ENCODE peak calls at places on chromosome 10, in eight cellular contexts. G is pancreas, V is psoas muscle, I is heart left ventricle, O is sigmoid colon, F is aorta, E is fibroblast of the aortic adventitia, J is fibroblast of pulmonary artery. X is an unnamed sample.

GRCh38 chr10:49068209-49068608 is 47.1 kb downstream of the VSTM4 start:
- DNase-seq in G (no peak), V (no peak), I (no peak), O (no peak), F (no peak), E (no peak), J (no peak), X (no peak)

GRCh38 chr10:69574571-69574978 is 1.4 kb upstream of the NEUROG3 start:
- DNase-seq in G (no peak), V (no peak), I (no peak), O (no peak), F (no peak), E (no peak), J (no peak), X (no peak)

GRCh38 chr10:117134084-117135025 is 3.7 kb downstream of the VAX1 start:
- DNase-seq in G (no peak), V (no peak), I (no peak), O (no peak), F (no peak), E (no peak), J (no peak), X (no peak)

GRCh38 chr10:87658383-87658795 is 1.3 kb upstream of the PAPSS2 start:
- DNase-seq in G (no peak), V (no peak), I (no peak), O (no peak), F (no peak), E (no peak), J (no peak), X (no peak)

GRCh38 chr10:15482168-15482567 is 111.1 kb upstream of the FAM171A1 start:
- DNase-seq in G (no peak), V (no peak), I (no peak), O (no peak), F (no peak), E (peak; percentile 86), J (no peak), X (no peak)

GRCh38 chr10:110860576-110861241 is 11.0 kb upstream of the PDCD4 start:
- DNase-seq in G (no peak), V (no peak), I (no peak), O (peak; percentile 36), F (no peak), E (no peak), J (no peak), X (no peak)

GRCh38 chr10:49175587-49176309 is 12.4 kb downstream of the TMEM273 start:
- DNase-seq in G (no peak), V (no peak), I (no peak), O (no peak), F (peak; percentile 58), E (no peak), J (no peak), X (no peak)

GRCh38 chr10:60282771-60283353 is 106.8 kb downstream of the ANK3 start:
- DNase-seq in G (peak; percentile 19), V (no peak), I (no peak), O (no peak), F (no peak), E (peak; percentile 53), J (peak; percentile 65), X (no peak)

GRCh38 chr10:5584895-5585516 is 60.2 kb downstream of the CALML3 start:
- DNase-seq in G (no peak), V (no peak), I (no peak), O (peak; percentile 52), F (peak; percentile 71), E (peak; percentile 66), J (peak; percentile 47), X (no peak)

GRCh38 chr10:78944658-78945333 is 124.0 kb upstream of the ZMIZ1 start:
- DNase-seq in G (no peak), V (peak; percentile 51), I (no peak), O (peak; percentile 94), F (no peak), E (peak; percentile 98), J (peak; percentile 96), X (peak; percentile 40)

GRCh38 chr10:132784582-132785432 is 1.1 kb downstream of the NKX6-2 start:
- DNase-seq in G (no peak), V (no peak), I (no peak), O (no peak), F (no peak), E (no peak), J (no peak), X (no peak)

DNA sequence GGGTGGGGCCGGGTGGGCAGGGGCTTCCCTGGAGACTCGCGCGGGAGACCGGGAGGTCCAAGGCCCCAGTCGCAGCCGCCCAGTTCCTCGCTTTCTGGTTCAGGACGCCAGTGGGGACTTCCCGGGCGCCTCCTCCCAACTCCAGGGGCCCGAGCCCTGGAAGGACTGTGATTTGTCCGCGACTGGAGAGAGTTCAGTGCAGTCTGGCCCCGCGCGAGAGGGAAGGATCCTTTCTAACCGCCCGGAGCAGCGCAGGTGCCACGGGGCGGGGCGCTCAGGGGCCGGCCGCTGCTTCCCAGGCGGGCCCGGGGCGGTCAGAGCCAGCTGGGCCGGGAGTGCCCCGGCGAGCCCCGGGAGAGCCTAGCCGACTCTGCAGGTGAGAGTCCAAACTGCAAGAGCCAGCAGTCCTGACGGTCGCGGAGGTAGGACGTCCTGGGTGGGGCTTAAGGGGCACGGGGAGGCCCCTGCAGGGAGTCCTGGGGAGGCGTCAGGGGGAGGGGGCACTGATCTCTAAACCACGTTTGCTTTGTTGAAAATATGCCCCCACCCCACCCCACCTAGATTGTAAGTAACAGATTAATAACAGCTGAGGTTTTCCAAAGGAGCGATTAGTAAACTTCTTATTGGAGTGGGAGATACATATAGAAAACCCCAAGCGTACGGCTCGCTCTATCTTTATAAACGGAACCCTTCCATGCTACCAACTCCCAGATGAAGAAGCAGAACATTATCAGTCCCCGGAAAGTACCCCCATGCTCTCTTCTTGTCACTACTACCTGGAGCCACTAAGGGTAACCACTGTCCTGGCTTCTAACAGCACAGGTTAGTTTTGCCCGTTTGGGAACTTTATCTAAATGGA is 8.2 kb downstream of the NKX2-3 start:
- DNase-seq in G (peak; percentile 48), V (no peak), I (no peak), O (peak; percentile 76), F (no peak), E (no peak), J (no peak), X (no peak)
- H3K4me3 ChIP-seq in G (peak overlapping the region; percentile 28), V (peak overlapping the region; percentile 44), I (no peak overlapping the region), O (peak overlapping the region; percentile 31), F (no peak overlapping the region), E (no peak overlapping the region), J (no peak overlapping the region), X (peak overlapping the region; percentile 41)

GRCh38 chr10:74450623-74451022 is 299.6 kb downstream of the ADK start:
- DNase-seq in G (no peak), V (no peak), I (no peak), O (no peak), F (no peak), E (no peak), J (no peak), X (no peak)

GRCh38 chr10:74453151-74453550 is 302.1 kb downstream of the ADK start:
- DNase-seq in G (no peak), V (no peak), I (no peak), O (no peak), F (no peak), E (no peak), J (no peak), X (no peak)

GRCh38 chr10:74445493-74445892 is 294.5 kb downstream of the ADK start:
- DNase-seq in G (no peak), V (no peak), I (no peak), O (no peak), F (no peak), E (no peak), J (no peak), X (no peak)

DNA sequence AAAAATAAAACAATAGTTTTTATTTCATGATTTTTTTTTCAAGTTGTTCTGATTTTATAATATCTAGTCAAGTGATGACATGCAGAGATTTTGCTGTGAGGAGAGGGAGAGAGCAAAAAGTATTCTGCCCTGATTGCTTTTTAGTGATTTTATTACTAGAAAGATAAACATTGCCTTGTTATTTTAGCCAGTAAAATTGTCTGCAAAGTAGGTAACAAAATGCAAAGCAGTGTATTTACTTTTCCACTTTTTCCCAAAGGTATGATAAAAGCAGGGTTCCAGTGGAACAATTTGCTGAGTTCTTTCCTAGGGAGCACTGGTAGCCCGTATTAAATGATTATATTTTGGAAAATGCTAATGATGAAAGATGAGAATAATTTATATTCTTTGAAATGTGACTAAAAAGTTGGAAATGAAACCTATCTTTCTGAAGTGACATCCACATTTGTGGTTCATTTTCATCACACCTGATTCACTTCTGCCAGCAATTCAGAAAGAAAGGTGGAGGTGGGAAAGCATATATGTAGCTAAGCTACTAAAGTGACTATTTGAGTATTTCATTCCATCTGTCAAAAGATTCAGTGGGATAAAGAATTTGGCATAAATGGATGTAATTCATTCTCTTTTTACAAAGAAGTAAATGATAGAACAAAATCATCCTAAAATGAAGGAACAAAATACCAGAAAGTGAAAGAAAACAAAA is 300.3 kb downstream of the ADK start:
- DNase-seq in G (no peak), V (no peak), I (no peak), O (no peak), F (no peak), E (no peak), J (no peak), X (no peak)
- H3K4me3 ChIP-seq in G (no peak overlapping the region), V (no peak overlapping the region), I (no peak overlapping the region), O (no peak overlapping the region), F (no peak overlapping the region), E (no peak overlapping the region), J (no peak overlapping the region), X (no peak overlapping the region)

GRCh38 chr10:101778151-101778780 is 2.4 kb upstream of the FGF8 start:
- DNase-seq in G (no peak), V (no peak), I (no peak), O (peak; percentile 40), F (peak; percentile 47), E (no peak), J (no peak), X (no peak)
- H3K4me3 ChIP-seq in G (no peak overlapping the region), V (peak overlapping the region; percentile 59), I (no peak overlapping the region), O (no peak overlapping the region), F (no peak overlapping the region), E (no peak overlapping the region), J (no peak overlapping the region), X (peak overlapping the region; percentile 64)

GRCh38 chr10:124616836-124617130 is 127.4 kb downstream of the FAM53B start:
- DNase-seq in G (no peak), V (no peak), I (no peak), O (no peak), F (no peak), E (no peak), J (no peak), X (no peak)

GRCh38 chr10:124621637-124622036 is 122.5 kb downstream of the FAM53B start:
- DNase-seq in G (no peak), V (no peak), I (no peak), O (no peak), F (no peak), E (no peak), J (no peak), X (no peak)

GRCh38 chr10:124618674-124619073 is 125.5 kb downstream of the FAM53B start:
- DNase-seq in G (no peak), V (no peak), I (no peak), O (no peak), F (no peak), E (no peak), J (no peak), X (no peak)

GRCh38 chr10:124619802-124620490 is 124.2 kb downstream of the FAM53B start:
- DNase-seq in G (no peak), V (no peak), I (no peak), O (no peak), F (no peak), E (no peak), J (no peak), X (no peak)

DNA sequence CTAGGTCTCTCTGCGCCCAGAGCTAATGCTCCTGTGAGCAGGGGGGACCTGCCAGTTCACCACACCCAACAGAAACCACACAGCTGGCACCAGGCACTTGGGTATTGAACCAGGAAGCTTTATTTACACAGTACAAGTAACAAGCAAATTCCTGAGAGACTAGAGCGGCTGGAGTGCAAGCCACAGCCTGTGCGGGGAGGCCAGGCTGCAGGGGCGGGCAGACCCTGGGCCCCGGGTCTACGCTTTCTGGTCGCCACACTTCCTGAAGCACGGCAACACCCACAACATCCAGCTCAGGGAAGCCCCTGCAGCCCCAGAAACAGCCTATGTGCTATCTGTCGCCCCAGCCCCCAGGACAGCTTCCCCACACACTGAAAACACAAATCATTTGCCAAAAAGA is 125.0 kb downstream of the FAM53B start:
- DNase-seq in G (no peak), V (no peak), I (no peak), O (no peak), F (no peak), E (no peak), J (no peak), X (no peak)
- H3K4me3 ChIP-seq in G (no peak overlapping the region), V (no peak overlapping the region), I (no peak overlapping the region), O (no peak overlapping the region), F (no peak overlapping the region), E (no peak overlapping the region), J (no peak overlapping the region), X (no peak overlapping the region)

X was measured in left ventricle myocardium inferior.